ENCODE peak calls at places on chromosome 9, in four cellular contexts. F is K562, A is H1, O is GM12891. Q is an unnamed sample.

GRCh38 chr9:75414367-75415160 is 326.2 kb downstream of the OSTF1 start:
- DNase-seq in F (no peak), A (no peak), O (no peak), Q (no peak)

GRCh38 chr9:111798786-111799185 is 4.0 kb upstream of the SHOC1 start:
- DNase-seq in F (no peak), A (no peak), O (no peak), Q (no peak)

GRCh38 chr9:124439661-124440243 is 10.5 kb upstream of the ADGRD2 start:
- DNase-seq in F (no peak), A (no peak), O (no peak), Q (no peak)

GRCh38 chr9:123033352-123033751 is at the start of gene GPR21:
- DNase-seq in F (no peak), A (no peak), O (no peak), Q (no peak)

GRCh38 chr9:134455951-134456739 is 129.9 kb downstream of the RXRA start:
- DNase-seq in F (peak), A (no peak), O (peak), Q (no peak)

GRCh38 chr9:84974790-84975189 is 305.3 kb downstream of the NTRK2 start:
- DNase-seq in F (no peak), A (no peak), O (no peak), Q (no peak)

GRCh38 chr9:84851935-84852585 is 182.5 kb downstream of the NTRK2 start:
- DNase-seq in F (no peak), A (peak), O (no peak), Q (no peak)

GRCh38 chr9:2241461-2241874 is 226.3 kb downstream of the SMARCA2 start:
- DNase-seq in F (peak), A (peak), O (no peak), Q (no peak)

GRCh38 chr9:23081377-23081776 is 634.8 kb downstream of the DMRTA1 start:
- DNase-seq in F (no peak), A (no peak), O (no peak), Q (no peak)

DNA sequence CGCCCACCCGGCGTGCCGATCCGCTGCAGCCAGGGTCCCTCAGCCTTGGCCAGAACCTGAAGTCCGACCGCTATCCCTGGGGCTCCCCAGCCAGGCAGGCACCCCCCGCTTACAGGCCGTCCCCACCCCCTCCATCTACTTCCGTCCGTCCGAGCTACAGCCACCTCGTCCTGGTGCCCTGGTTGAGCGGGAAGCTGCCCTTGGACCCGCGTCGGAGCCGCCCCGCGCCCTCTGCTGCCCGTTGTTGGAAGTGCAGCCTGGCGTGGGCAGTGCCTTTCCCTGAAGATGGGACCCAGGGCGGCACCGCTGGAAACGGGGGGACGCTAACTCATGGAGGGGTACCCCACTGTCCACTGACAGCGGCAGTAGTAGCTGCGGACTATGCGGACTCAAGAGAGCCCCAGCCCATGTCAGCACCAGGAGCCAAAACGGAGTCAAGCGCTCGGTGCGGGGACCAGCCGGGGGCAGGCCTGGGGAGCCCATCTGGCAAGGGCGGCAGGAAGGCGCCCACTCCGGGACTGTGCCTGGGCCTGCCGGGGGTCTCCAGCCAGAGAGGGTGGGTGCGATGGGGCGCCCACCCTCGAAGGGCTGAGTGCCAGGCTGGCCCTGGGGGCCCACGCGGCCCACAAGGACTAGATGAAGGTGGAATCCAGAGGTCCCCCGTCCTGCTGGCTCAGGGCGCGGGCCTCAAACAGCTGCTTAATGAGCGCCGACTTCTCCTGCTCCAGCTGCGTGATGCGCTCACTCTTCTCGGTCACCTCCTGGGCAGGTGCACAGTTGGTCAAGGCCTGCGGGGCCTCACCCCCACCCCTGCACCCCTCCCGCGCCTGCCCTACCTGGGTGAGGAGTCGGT is 6.1 kb downstream of the SAPCD2 start:
- DNase-seq in F (peak), A (no peak), O (no peak), Q (peak)
- TF ChIP-seq POLR2AphosphoS5 in F (no peak), A (no peak), O (no peak), Q (no peak)

DNA sequence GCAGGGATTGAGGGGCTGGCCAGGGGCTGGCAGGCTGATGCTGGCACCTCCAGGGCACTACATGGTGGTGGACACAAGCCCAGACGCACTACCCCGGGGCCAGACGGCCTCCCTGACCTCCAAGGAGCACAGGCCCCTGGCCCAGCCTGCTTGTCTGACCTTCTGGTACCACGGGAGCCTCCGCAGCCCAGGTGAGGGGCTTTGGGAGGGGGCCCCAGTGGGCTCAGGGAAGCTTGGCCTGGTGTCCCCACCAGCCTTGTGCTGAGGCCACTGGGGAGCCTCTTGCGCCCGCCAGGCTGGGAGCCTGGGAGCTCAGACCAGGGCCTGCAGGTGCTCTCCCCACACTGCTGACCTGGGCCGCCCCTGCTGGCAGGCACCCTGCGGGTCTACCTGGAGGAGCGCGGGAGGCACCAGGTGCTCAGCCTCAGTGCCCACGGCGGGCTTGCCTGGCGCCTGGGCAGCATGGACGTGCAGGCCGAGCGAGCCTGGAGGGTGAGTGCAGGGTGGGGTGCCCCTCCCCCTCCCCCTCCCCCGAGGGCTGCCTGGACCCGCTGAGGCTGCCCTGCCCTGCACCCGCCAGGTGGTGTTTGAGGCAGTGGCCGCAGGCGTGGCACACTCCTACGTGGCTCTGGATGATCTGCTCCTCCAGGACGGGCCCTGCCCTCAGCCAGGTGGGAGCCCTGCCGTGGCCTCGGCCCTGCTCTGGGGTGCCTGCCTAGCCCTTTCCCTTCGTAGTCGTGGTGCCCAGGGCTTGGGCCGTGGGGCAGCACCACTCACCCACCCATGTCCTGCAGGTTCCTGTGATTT is 5.7 kb downstream of the MAMDC4 start:
- DNase-seq in F (no peak), A (no peak), O (no peak), Q (no peak)
- TF ChIP-seq POLR2A in F (no peak), A (peak), O (no peak), Q (peak)

DNA sequence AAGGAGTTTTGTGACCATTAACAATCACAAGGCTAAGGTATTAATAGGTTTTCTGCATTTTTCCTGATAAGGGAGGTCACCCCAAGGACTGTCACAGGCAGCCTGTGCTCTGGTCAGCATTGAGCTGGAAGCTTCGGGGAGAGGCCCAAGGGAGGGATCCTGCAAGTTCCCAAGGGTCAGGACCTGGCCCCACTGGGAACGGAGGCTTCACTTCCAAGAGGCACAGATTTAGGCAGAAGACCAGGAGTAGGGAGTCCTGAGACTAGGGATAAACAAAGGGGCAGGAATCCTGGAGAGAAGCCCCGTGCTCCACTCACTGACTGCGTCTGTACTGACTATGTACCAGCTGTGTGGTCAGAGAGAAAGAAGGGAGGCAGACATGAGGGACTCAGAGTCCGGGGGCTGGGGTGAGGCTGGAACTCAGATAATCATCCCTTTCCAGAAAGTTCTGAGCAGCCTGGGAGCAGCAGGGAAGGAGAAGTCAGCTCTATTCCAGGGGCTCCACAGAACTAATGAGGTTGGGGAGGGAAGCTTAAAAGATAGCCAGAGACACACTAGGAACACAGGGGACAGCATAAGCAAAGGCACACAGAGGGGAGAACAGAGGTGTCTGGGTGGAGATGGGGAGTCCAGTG is 37.8 kb downstream of the B4GALT1 start:
- DNase-seq in F (no peak), A (no peak), O (no peak), Q (no peak)
- TF ChIP-seq TAF1 in F (no peak), A (no peak), O (no peak), Q (no peak)

GRCh38 chr9:129027224-129027684 is 877 bp downstream of the SH3GLB2 start:
- DNase-seq in F (no peak), A (no peak), O (no peak), Q (no peak)
- TF ChIP-seq POLR2AphosphoS5 in F (no peak), A (no peak), O (no peak), Q (no peak)

GRCh38 chr9:83056911-83057310 is 6.0 kb downstream of the RASEF start:
- DNase-seq in F (no peak), A (no peak), O (no peak), Q (no peak)

GRCh38 chr9:83061036-83061435 is 1.9 kb downstream of the RASEF start:
- DNase-seq in F (no peak), A (no peak), O (no peak), Q (no peak)

GRCh38 chr9:83060557-83060956 is 2.4 kb downstream of the RASEF start:
- DNase-seq in F (no peak), A (no peak), O (no peak), Q (no peak)

GRCh38 chr9:83062011-83062652 is 810 bp downstream of the RASEF start:
- DNase-seq in F (no peak), A (peak), O (no peak), Q (no peak)

DNA sequence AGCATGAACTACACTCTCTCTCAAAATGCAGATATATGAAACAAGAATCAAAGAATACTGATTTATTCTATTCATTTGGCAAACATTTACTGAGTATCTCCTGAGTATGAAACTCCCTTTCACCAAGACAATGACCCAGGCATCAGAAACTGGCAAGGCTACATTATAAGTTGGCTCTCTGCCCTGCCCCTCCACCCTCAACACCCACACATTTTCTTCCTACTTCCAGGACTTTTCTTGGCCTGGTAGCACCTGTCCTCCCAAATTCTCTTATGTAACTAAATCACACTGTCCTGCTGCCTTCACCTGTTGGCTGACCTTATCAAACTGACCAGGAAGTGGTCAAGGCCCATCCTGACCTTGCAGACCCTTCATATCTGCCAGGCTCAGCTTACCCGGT is 3.5 kb downstream of the RASEF start:
- DNase-seq in F (no peak), A (no peak), O (no peak), Q (no peak)
- TF ChIP-seq POLR2A in F (no peak), A (no peak), O (no peak), Q (no peak)

GRCh38 chr9:104958756-104959155 is 30.8 kb upstream of the ABCA1 start:
- DNase-seq in F (no peak), A (no peak), O (no peak), Q (no peak)

GRCh38 chr9:104961701-104962359 is 33.9 kb upstream of the ABCA1 start:
- DNase-seq in F (no peak), A (no peak), O (no peak), Q (no peak)

GRCh38 chr9:104963076-104963475 is 35.1 kb upstream of the ABCA1 start:
- DNase-seq in F (no peak), A (no peak), O (no peak), Q (no peak)

DNA sequence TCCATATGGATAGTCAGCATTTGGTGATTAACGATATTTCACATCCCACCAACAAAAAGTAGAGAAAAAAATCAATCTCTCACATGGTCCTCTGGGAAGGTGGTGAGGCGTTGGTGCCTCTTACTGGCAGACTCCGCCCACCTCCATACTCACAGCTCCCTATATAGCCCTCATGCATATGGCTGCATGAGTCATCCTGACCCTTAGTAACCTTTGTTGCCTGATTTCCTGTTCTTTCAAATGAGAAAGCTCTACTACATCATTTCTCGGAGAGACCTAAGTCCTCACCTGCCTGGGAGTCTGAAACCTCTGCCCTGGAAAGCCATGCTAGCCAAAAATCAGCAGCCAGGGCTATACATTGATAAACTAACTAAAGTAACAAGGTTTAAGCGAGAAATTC is 33.3 kb upstream of the ABCA1 start:
- DNase-seq in F (peak), A (peak), O (peak), Q (peak)
- TF ChIP-seq TAF1 in F (no peak), A (peak), O (no peak), Q (no peak)